ENCODE peak calls at places on chromosomes 2 and 18, in eight cellular contexts. One of them, this sample, is unnamed.

GRCh38 chr2:54962935-54963334 is 87.3 kb downstream of the RTN4 start:
- DNase-seq in NCI-H774: no peak
- DNase-seq in nephron progenitor cell: no peak
- DNase-seq in stimulated activated CD8-positive, alpha-beta memory T cell treated with anti-CD3 and anti-CD28 coated beads, Interleukin-12 subunit alpha, Interleukin-12 subunit beta, amount 100 ng/mL, for 4 hours: no peak
- DNase-seq in NCI-H2081: no peak
- DNase-seq in fibroblast of mammary gland: no peak
- DNase-seq in brain microvascular endothelial cell: no peak
- DNase-seq in heart right ventricle: no peak
- DNase-seq in this sample: no peak

GRCh38 chr2:175393851-175394250 is 212.3 kb upstream of the ATP5MC3 start:
- DNase-seq in NCI-H2081: no peak
- DNase-seq in NCI-H774: no peak
- DNase-seq in nephron progenitor cell: no peak
- DNase-seq in brain microvascular endothelial cell: no peak
- DNase-seq in stimulated activated CD8-positive, alpha-beta memory T cell treated with anti-CD3 and anti-CD28 coated beads, Interleukin-12 subunit alpha, Interleukin-12 subunit beta, amount 100 ng/mL, for 4 hours: no peak
- DNase-seq in fibroblast of mammary gland: no peak
- DNase-seq in heart right ventricle: no peak
- DNase-seq in this sample: no peak

GRCh38 chr2:86791574-86791973 is 861 bp upstream of the CD8A start:
- DNase-seq in heart right ventricle: no peak
- DNase-seq in brain microvascular endothelial cell: no peak
- DNase-seq in fibroblast of mammary gland: no peak
- DNase-seq in nephron progenitor cell: peak; percentile 36
- DNase-seq in stimulated activated CD8-positive, alpha-beta memory T cell treated with anti-CD3 and anti-CD28 coated beads, Interleukin-12 subunit alpha, Interleukin-12 subunit beta, amount 100 ng/mL, for 4 hours: no peak
- DNase-seq in NCI-H2081: no peak
- DNase-seq in NCI-H774: no peak
- DNase-seq in this sample: no peak

GRCh38 chr18:38563396-38563980 is 997.9 kb upstream of the CELF4 start:
- DNase-seq in nephron progenitor cell: no peak
- DNase-seq in stimulated activated CD8-positive, alpha-beta memory T cell treated with anti-CD3 and anti-CD28 coated beads, Interleukin-12 subunit alpha, Interleukin-12 subunit beta, amount 100 ng/mL, for 4 hours: no peak
- DNase-seq in fibroblast of mammary gland: no peak
- DNase-seq in brain microvascular endothelial cell: no peak
- DNase-seq in NCI-H774: no peak
- DNase-seq in heart right ventricle: no peak
- DNase-seq in NCI-H2081: no peak
- DNase-seq in this sample: no peak

GRCh38 chr2:226426292-226426736 is 373.3 kb downstream of the IRS1 start:
- DNase-seq in NCI-H774: no peak
- DNase-seq in NCI-H2081: no peak
- DNase-seq in nephron progenitor cell: no peak
- DNase-seq in stimulated activated CD8-positive, alpha-beta memory T cell treated with anti-CD3 and anti-CD28 coated beads, Interleukin-12 subunit alpha, Interleukin-12 subunit beta, amount 100 ng/mL, for 4 hours: no peak
- DNase-seq in fibroblast of mammary gland: peak; percentile 95
- DNase-seq in brain microvascular endothelial cell: peak; percentile 77
- DNase-seq in heart right ventricle: no peak
- DNase-seq in this sample: peak; percentile 52

GRCh38 chr18:9854801-9855676 is 30.7 kb upstream of the TXNDC2 start:
- DNase-seq in brain microvascular endothelial cell: no peak
- DNase-seq in NCI-H774: no peak
- DNase-seq in stimulated activated CD8-positive, alpha-beta memory T cell treated with anti-CD3 and anti-CD28 coated beads, Interleukin-12 subunit alpha, Interleukin-12 subunit beta, amount 100 ng/mL, for 4 hours: no peak
- DNase-seq in heart right ventricle: no peak
- DNase-seq in fibroblast of mammary gland: peak; percentile 19
- DNase-seq in nephron progenitor cell: no peak
- DNase-seq in NCI-H2081: no peak
- DNase-seq in this sample: no peak

GRCh38 chr18:76656925-76657324 is 161.9 kb upstream of the ZNF516 start:
- DNase-seq in NCI-H774: no peak
- DNase-seq in NCI-H2081: no peak
- DNase-seq in brain microvascular endothelial cell: no peak
- DNase-seq in fibroblast of mammary gland: no peak
- DNase-seq in heart right ventricle: no peak
- DNase-seq in stimulated activated CD8-positive, alpha-beta memory T cell treated with anti-CD3 and anti-CD28 coated beads, Interleukin-12 subunit alpha, Interleukin-12 subunit beta, amount 100 ng/mL, for 4 hours: no peak
- DNase-seq in nephron progenitor cell: no peak
- DNase-seq in this sample: no peak

GRCh38 chr2:95238131-95238530 is 30.8 kb downstream of the ZNF892 start:
- DNase-seq in nephron progenitor cell: no peak
- DNase-seq in NCI-H2081: no peak
- DNase-seq in fibroblast of mammary gland: no peak
- DNase-seq in NCI-H774: no peak
- DNase-seq in heart right ventricle: no peak
- DNase-seq in brain microvascular endothelial cell: no peak
- DNase-seq in stimulated activated CD8-positive, alpha-beta memory T cell treated with anti-CD3 and anti-CD28 coated beads, Interleukin-12 subunit alpha, Interleukin-12 subunit beta, amount 100 ng/mL, for 4 hours: no peak
- DNase-seq in this sample: no peak

GRCh38 chr2:227701556-227701955 is 16.3 kb downstream of the SLC19A3 start:
- DNase-seq in brain microvascular endothelial cell: no peak
- DNase-seq in NCI-H2081: no peak
- DNase-seq in fibroblast of mammary gland: no peak
- DNase-seq in stimulated activated CD8-positive, alpha-beta memory T cell treated with anti-CD3 and anti-CD28 coated beads, Interleukin-12 subunit alpha, Interleukin-12 subunit beta, amount 100 ng/mL, for 4 hours: no peak
- DNase-seq in heart right ventricle: no peak
- DNase-seq in nephron progenitor cell: no peak
- DNase-seq in NCI-H774: no peak
- DNase-seq in this sample: no peak

GRCh38 chr2:127984551-127984950 is 43.3 kb downstream of the SAP130 start:
- DNase-seq in fibroblast of mammary gland: peak; percentile 27
- DNase-seq in stimulated activated CD8-positive, alpha-beta memory T cell treated with anti-CD3 and anti-CD28 coated beads, Interleukin-12 subunit alpha, Interleukin-12 subunit beta, amount 100 ng/mL, for 4 hours: no peak
- DNase-seq in NCI-H2081: no peak
- DNase-seq in heart right ventricle: no peak
- DNase-seq in nephron progenitor cell: no peak
- DNase-seq in brain microvascular endothelial cell: peak; percentile 5
- DNase-seq in NCI-H774: no peak
- DNase-seq in this sample: no peak

GRCh38 chr2:219457784-219458369 is 23.2 kb downstream of the SPEG start:
- DNase-seq in nephron progenitor cell: no peak
- DNase-seq in heart right ventricle: no peak
- DNase-seq in stimulated activated CD8-positive, alpha-beta memory T cell treated with anti-CD3 and anti-CD28 coated beads, Interleukin-12 subunit alpha, Interleukin-12 subunit beta, amount 100 ng/mL, for 4 hours: no peak
- DNase-seq in brain microvascular endothelial cell: no peak
- DNase-seq in NCI-H2081: no peak
- DNase-seq in NCI-H774: no peak
- DNase-seq in fibroblast of mammary gland: no peak
- DNase-seq in this sample: no peak

GRCh38 chr18:79121746-79122474 is 52.7 kb downstream of the ATP9B start:
- DNase-seq in stimulated activated CD8-positive, alpha-beta memory T cell treated with anti-CD3 and anti-CD28 coated beads, Interleukin-12 subunit alpha, Interleukin-12 subunit beta, amount 100 ng/mL, for 4 hours: no peak
- DNase-seq in NCI-H2081: no peak
- DNase-seq in brain microvascular endothelial cell: peak; percentile 11
- DNase-seq in nephron progenitor cell: no peak
- DNase-seq in fibroblast of mammary gland: peak; percentile 39
- DNase-seq in NCI-H774: no peak
- DNase-seq in heart right ventricle: no peak
- DNase-seq in this sample: peak; percentile 16

GRCh38 chr2:12131975-12132374 is 385.5 kb downstream of the LPIN1 start:
- DNase-seq in brain microvascular endothelial cell: peak; percentile 36
- DNase-seq in fibroblast of mammary gland: peak; percentile 44
- DNase-seq in NCI-H2081: no peak
- DNase-seq in NCI-H774: no peak
- DNase-seq in heart right ventricle: no peak
- DNase-seq in stimulated activated CD8-positive, alpha-beta memory T cell treated with anti-CD3 and anti-CD28 coated beads, Interleukin-12 subunit alpha, Interleukin-12 subunit beta, amount 100 ng/mL, for 4 hours: no peak
- DNase-seq in nephron progenitor cell: no peak
- DNase-seq in this sample: peak; percentile 17